ENCODE peak calls at places on chromosomes 4 and X, in seven cellular contexts. R, X, M, H, K, A and Z are unnamed samples.
A peak's percentile ranks its signal among the peaks of the same experiment; 100 is the strongest.

GRCh38 chr4:88752754-88753153 is 55.1 kb upstream of the NAP1L5 start:
- DNase-seq in R (no peak), X (no peak), M (no peak), H (no peak), K (no peak), A (no peak), Z (no peak)

GRCh38 chrX:43644124-43644701 is 11.9 kb upstream of the MAOA start:
- DNase-seq in R (no peak), X (no peak), M (no peak), H (no peak), K (no peak), A (no peak), Z (peak; percentile 79)

GRCh38 chr4:143291334-143291733 is 45.3 kb upstream of the GAB1 start:
- DNase-seq in R (no peak), X (no peak), M (no peak), H (no peak), K (no peak), A (no peak), Z (no peak)

GRCh38 chr4:152976466-152976761 is 40.3 kb downstream of the FHDC1 start:
- DNase-seq in R (no peak), X (no peak), M (no peak), H (no peak), K (no peak), A (no peak), Z (no peak)

GRCh38 chrX:17412692-17413091 is 37.7 kb downstream of the NHS start:
- DNase-seq in R (no peak), X (no peak), M (no peak), H (no peak), K (no peak), A (no peak), Z (peak; percentile 27)

GRCh38 chr4:39947963-39948362 is 29.7 kb downstream of the PDS5A start:
- DNase-seq in R (no peak), X (no peak), M (no peak), H (no peak), K (no peak), A (no peak), Z (no peak)

GRCh38 chr4:155787113-155787710 is 28.4 kb downstream of the GUCY1B1 start:
- DNase-seq in R (no peak), X (no peak), M (no peak), H (peak; percentile 55), K (no peak), A (no peak), Z (peak; percentile 78)

GRCh38 chrX:24189490-24189889 is 40.0 kb downstream of the ZFX start:
- DNase-seq in R (no peak), X (no peak), M (no peak), H (no peak), K (no peak), A (no peak), Z (no peak)

GRCh38 chrX:18252644-18253359 is 32.1 kb upstream of the BEND2 start:
- DNase-seq in R (no peak), X (no peak), M (no peak), H (no peak), K (no peak), A (no peak), Z (peak; percentile 22)

GRCh38 chr4:17111959-17112659 is 213.7 kb upstream of the LDB2 start:
- DNase-seq in R (no peak), X (no peak), M (no peak), H (no peak), K (no peak), A (no peak), Z (peak; percentile 63)

GRCh38 chr4:81214144-81214517 is 891 bp downstream of the PRKG2 start:
- DNase-seq in R (no peak), X (no peak), M (no peak), H (no peak), K (no peak), A (no peak), Z (no peak)